ENCODE peak calls at places on chromosomes 6 and 20, in ten cellular contexts. B is Panc1, Y is adrenal gland, F is lower lobe of right lung, L is AG09309, W is psoas muscle, Q is cardiac muscle cell, N is spleen, J is PC-3, U is fibroblast of pulmonary artery. C is an unnamed sample.

GRCh38 chr6:155913816-155914215 is 458.2 kb upstream of the NOX3 start:
- DNase-seq in B (no peak), Y (no peak), F (no peak), L (no peak), W (no peak), Q (no peak), N (no peak), J (no peak), U (no peak), C (no peak)

GRCh38 chr6:150236544-150236943 is 93.7 kb downstream of the PPP1R14C start:
- DNase-seq in B (no peak), Y (no peak), F (peak), L (no peak), W (no peak), Q (no peak), N (no peak), J (no peak), U (no peak), C (no peak)

GRCh38 chr6:163797313-163797712 is 382.8 kb downstream of the QKI start:
- DNase-seq in B (no peak), Y (no peak), F (no peak), L (no peak), W (no peak), Q (no peak), N (no peak), J (no peak), U (no peak), C (peak)

GRCh38 chr6:167779123-167779992 is 47.4 kb upstream of the AFDN start:
- DNase-seq in B (no peak), Y (no peak), F (no peak), L (no peak), W (no peak), Q (no peak), N (peak), J (no peak), U (no peak), C (no peak)

GRCh38 chr20:53942121-53942816 is 128.1 kb downstream of the BCAS1 start:
- DNase-seq in B (no peak), Y (no peak), F (no peak), L (no peak), W (no peak), Q (peak), N (no peak), J (peak), U (no peak), C (no peak)

GRCh38 chr6:41471064-41471895 is 74.9 kb upstream of the FOXP4 start:
- DNase-seq in B (no peak), Y (no peak), F (no peak), L (no peak), W (no peak), Q (no peak), N (no peak), J (no peak), U (no peak), C (no peak)

GRCh38 chr6:11210386-11211138 is 21.9 kb downstream of the NEDD9 start:
- DNase-seq in B (no peak), Y (no peak), F (no peak), L (no peak), W (no peak), Q (no peak), N (no peak), J (no peak), U (no peak), C (no peak)

GRCh38 chr6:540490-540889 is 116.4 kb downstream of the HUS1B start:
- DNase-seq in B (no peak), Y (no peak), F (no peak), L (no peak), W (no peak), Q (no peak), N (no peak), J (no peak), U (no peak), C (no peak)

GRCh38 chr20:2133318-2134183 is 31.9 kb downstream of the STK35 start:
- DNase-seq in B (no peak), Y (peak), F (no peak), L (peak), W (peak), Q (peak), N (peak), J (peak), U (peak), C (peak)

GRCh38 chr20:29878281-29878741 is 1379.2 kb upstream of the DEFB115 start:
- DNase-seq in B (no peak), Y (peak), F (peak), L (no peak), W (no peak), Q (no peak), N (peak), J (peak), U (peak), C (no peak)

GRCh38 chr6:165850434-165851019 is 187.5 kb upstream of the PDE10A start:
- DNase-seq in B (peak), Y (peak), F (peak), L (no peak), W (peak), Q (peak), N (peak), J (peak), U (peak), C (no peak)

GRCh38 chr6:84771732-84772131 is 7.3 kb upstream of the TBX18 start:
- DNase-seq in B (no peak), Y (no peak), F (no peak), L (no peak), W (no peak), Q (no peak), N (no peak), J (no peak), U (peak), C (no peak)

GRCh38 chr6:166456360-166457156 is 73.8 kb upstream of the MPC1 start:
- DNase-seq in B (no peak), Y (no peak), F (no peak), L (no peak), W (no peak), Q (no peak), N (no peak), J (peak), U (peak), C (no peak)

GRCh38 chr20:2331901-2332565 is 36.2 kb downstream of the TGM3 start:
- DNase-seq in B (no peak), Y (no peak), F (no peak), L (no peak), W (no peak), Q (no peak), N (no peak), J (no peak), U (no peak), C (no peak)

GRCh38 chr6:54579011-54579410 is 267.6 kb upstream of the FAM83B start:
- DNase-seq in B (no peak), Y (no peak), F (no peak), L (peak), W (no peak), Q (no peak), N (no peak), J (no peak), U (no peak), C (no peak)

GRCh38 chr6:47047479-47048411 is 5.6 kb upstream of the ADGRF1 start:
- DNase-seq in B (peak), Y (peak), F (no peak), L (peak), W (no peak), Q (peak), N (no peak), J (peak), U (peak), C (peak)

GRCh38 chr20:37796121-37796520 is 102.3 kb downstream of the CTNNBL1 start:
- DNase-seq in B (no peak), Y (no peak), F (no peak), L (no peak), W (no peak), Q (peak), N (no peak), J (no peak), U (peak), C (no peak)

GRCh38 chr6:158754738-158755137 is 64.4 kb downstream of the EZR start:
- DNase-seq in B (no peak), Y (no peak), F (no peak), L (no peak), W (no peak), Q (no peak), N (no peak), J (no peak), U (no peak), C (no peak)

GRCh38 chr20:17679786-17680127 is 2.3 kb downstream of the RRBP1 start:
- DNase-seq in B (no peak), Y (peak), F (no peak), L (no peak), W (no peak), Q (peak), N (no peak), J (no peak), U (no peak), C (no peak)

GRCh38 chr6:22142931-22143330 is 153.9 kb downstream of the PRL start:
- DNase-seq in B (no peak), Y (no peak), F (no peak), L (no peak), W (no peak), Q (no peak), N (no peak), J (no peak), U (no peak), C (no peak)

GRCh38 chr20:46512943-46513844 is at the start of gene ZNF334:
- DNase-seq in B (no peak), Y (peak), F (peak), L (no peak), W (peak), Q (peak), N (peak), J (peak), U (peak), C (no peak)

GRCh38 chr6:144262470-144263369 is 22.4 kb upstream of the UTRN start:
- DNase-seq in B (no peak), Y (no peak), F (no peak), L (no peak), W (no peak), Q (no peak), N (no peak), J (peak), U (no peak), C (no peak)

GRCh38 chr6:15400572-15401004 is 154.7 kb downstream of the JARID2 start:
- DNase-seq in B (no peak), Y (peak), F (peak), L (no peak), W (peak), Q (peak), N (peak), J (peak), U (peak), C (no peak)

GRCh38 chr20:61657719-61658377 is 405.8 kb downstream of the CDH4 start:
- DNase-seq in B (no peak), Y (no peak), F (no peak), L (no peak), W (no peak), Q (no peak), N (peak), J (no peak), U (no peak), C (no peak)

GRCh38 chr20:10306440-10307358 is 88.1 kb downstream of the SNAP25 start:
- DNase-seq in B (no peak), Y (no peak), F (no peak), L (peak), W (no peak), Q (no peak), N (no peak), J (peak), U (peak), C (peak)

GRCh38 chr20:56363491-56363890 is 4.7 kb downstream of the FAM210B start:
- DNase-seq in B (no peak), Y (no peak), F (no peak), L (no peak), W (no peak), Q (no peak), N (no peak), J (no peak), U (no peak), C (no peak)

GRCh38 chr6:167588181-167588919 is 238.4 kb upstream of the AFDN start:
- DNase-seq in B (no peak), Y (no peak), F (no peak), L (no peak), W (no peak), Q (no peak), N (no peak), J (no peak), U (peak), C (no peak)

GRCh38 chr6:44503471-44503870 is 116.0 kb downstream of the CDC5L start:
- DNase-seq in B (no peak), Y (no peak), F (no peak), L (no peak), W (no peak), Q (no peak), N (no peak), J (no peak), U (no peak), C (no peak)

GRCh38 chr20:49513009-49513408 is 30.5 kb upstream of the KCNB1 start:
- DNase-seq in B (no peak), Y (no peak), F (no peak), L (no peak), W (no peak), Q (no peak), N (no peak), J (no peak), U (no peak), C (no peak)

GRCh38 chr6:154343473-154344308 is 12.9 kb downstream of the IPCEF1 start:
- DNase-seq in B (no peak), Y (no peak), F (peak), L (no peak), W (no peak), Q (peak), N (no peak), J (peak), U (peak), C (no peak)

GRCh38 chr6:116514103-116514502 is 2.7 kb downstream of the CALHM5 start:
- DNase-seq in B (no peak), Y (no peak), F (no peak), L (no peak), W (no peak), Q (no peak), N (no peak), J (no peak), U (no peak), C (no peak)

GRCh38 chr6:116513224-116513875 is 1.9 kb downstream of the CALHM5 start:
- DNase-seq in B (no peak), Y (no peak), F (no peak), L (no peak), W (no peak), Q (no peak), N (no peak), J (peak), U (no peak), C (no peak)

GRCh38 chr6:116512155-116512559 is 718 bp downstream of the CALHM5 start:
- DNase-seq in B (no peak), Y (no peak), F (no peak), L (no peak), W (no peak), Q (no peak), N (no peak), J (no peak), U (peak), C (no peak)

GRCh38 chr6:116511424-116512131 is at the start of gene CALHM5:
- DNase-seq in B (peak), Y (no peak), F (no peak), L (peak), W (peak), Q (peak), N (no peak), J (peak), U (peak), C (peak)

DNA sequence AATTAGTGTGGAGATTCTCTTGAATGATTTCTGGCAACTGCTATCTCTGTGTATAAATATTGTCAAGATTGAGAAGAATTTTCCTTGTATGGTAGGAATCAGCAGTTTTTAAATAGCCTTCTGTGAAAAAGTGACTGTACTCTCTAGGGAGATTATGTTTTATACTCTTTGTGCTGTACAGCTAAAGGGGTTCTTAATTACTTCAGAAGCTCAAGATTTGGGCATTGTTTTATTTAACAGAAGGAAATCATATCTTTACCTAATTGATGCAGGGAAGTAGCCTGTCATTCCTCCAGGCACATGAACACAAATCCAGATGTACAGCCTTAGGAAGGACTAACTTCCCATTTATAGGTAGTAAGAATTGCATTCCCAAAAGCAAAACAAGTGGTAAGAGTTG is 1.3 kb downstream of the CALHM5 start:
- DNase-seq in B (no peak), Y (no peak), F (no peak), L (no peak), W (no peak), Q (no peak), N (no peak), J (no peak), U (no peak), C (no peak)
- H3K4me3 ChIP-seq in B (no peak), Y (no peak), F (peak), L (peak), W (peak), Q (no peak), N (no peak), J (no peak), U (peak), C (peak)

GRCh38 chr6:136809461-136809860 is 12.9 kb upstream of the PEX7 start:
- DNase-seq in B (no peak), Y (no peak), F (no peak), L (no peak), W (no peak), Q (no peak), N (no peak), J (no peak), U (no peak), C (no peak)

GRCh38 chr6:136801581-136801980 is 9.3 kb upstream of the MAP3K5 start:
- DNase-seq in B (no peak), Y (no peak), F (no peak), L (no peak), W (no peak), Q (no peak), N (no peak), J (no peak), U (no peak), C (no peak)

GRCh38 chr6:136797977-136798376 is 5.7 kb upstream of the MAP3K5 start:
- DNase-seq in B (no peak), Y (no peak), F (no peak), L (no peak), W (no peak), Q (no peak), N (no peak), J (no peak), U (no peak), C (no peak)

GRCh38 chr6:136803589-136803988 is 11.3 kb upstream of the MAP3K5 start:
- DNase-seq in B (no peak), Y (no peak), F (no peak), L (no peak), W (no peak), Q (no peak), N (no peak), J (no peak), U (no peak), C (no peak)
- H3K4me3 ChIP-seq in B (no peak), Y (no peak), F (no peak), L (no peak), W (no peak), Q (no peak), N (no peak), J (no peak), U (no peak), C (no peak)

GRCh38 chr6:43123691-43124314 is 47.3 kb upstream of the SRF start:
- DNase-seq in B (no peak), Y (no peak), F (no peak), L (no peak), W (no peak), Q (no peak), N (peak), J (no peak), U (no peak), C (no peak)

GRCh38 chr6:43122146-43122545 is 46.0 kb downstream of the PTK7 start:
- DNase-seq in B (no peak), Y (no peak), F (no peak), L (no peak), W (no peak), Q (no peak), N (peak), J (no peak), U (no peak), C (no peak)

GRCh38 chr6:43120101-43120730 is 44.1 kb downstream of the PTK7 start:
- DNase-seq in B (no peak), Y (no peak), F (no peak), L (no peak), W (no peak), Q (no peak), N (peak), J (no peak), U (no peak), C (no peak)

GRCh38 chr6:43119456-43119855 is 43.3 kb downstream of the PTK7 start:
- DNase-seq in B (no peak), Y (no peak), F (no peak), L (no peak), W (no peak), Q (no peak), N (peak), J (no peak), U (no peak), C (no peak)

DNA sequence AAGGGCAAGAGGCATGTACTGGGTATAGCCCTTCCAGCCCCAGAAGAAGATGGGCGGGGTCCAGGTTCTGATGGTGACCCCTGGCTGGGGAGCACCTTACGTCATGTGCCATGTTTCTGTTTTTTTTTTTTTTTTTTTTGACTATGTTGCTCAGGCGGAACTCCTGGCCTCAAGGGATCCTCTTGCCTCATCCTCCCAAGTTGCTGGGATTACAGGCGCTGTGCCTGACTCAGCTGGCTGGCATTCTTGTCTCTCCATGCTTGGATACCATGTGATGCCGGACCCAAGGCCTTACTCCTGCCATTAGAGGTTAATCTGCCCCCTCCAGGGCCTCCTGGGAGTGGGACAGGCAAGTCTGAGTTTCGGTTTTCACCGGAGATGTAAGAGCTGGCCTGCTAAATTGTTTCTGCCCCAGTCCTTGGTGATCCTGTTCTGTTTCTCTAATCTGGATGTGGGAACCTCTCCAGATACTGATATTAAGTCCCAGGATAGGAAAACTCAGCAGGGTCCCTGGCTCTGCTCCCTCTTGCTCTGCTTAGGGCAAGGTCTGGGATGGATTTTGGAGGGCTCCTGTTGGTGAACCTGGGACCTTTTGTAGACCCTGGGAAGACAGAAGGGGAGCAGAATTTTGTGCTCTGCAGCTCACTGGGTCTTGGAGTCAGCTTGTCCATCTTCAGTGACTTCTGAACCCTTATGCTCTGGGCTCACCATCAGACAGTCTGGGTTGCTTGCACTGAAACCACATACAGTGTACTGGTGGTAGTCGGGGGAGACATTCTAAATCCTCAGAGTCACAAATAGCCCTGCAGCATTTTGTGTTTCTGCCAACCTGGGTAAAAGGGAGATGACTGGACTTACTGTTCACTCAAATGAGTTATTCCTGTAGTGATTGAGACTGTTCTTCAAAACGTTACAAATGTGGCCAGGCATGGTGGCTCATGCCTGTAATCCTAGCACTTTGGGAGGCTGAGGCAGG is 45.1 kb downstream of the PTK7 start:
- DNase-seq in B (no peak), Y (peak), F (no peak), L (peak), W (peak), Q (no peak), N (peak), J (peak), U (peak), C (peak)
- H3K4me3 ChIP-seq in B (no peak), Y (no peak), F (no peak), L (no peak), W (no peak), Q (no peak), N (no peak), J (no peak), U (no peak), C (peak)

DNA sequence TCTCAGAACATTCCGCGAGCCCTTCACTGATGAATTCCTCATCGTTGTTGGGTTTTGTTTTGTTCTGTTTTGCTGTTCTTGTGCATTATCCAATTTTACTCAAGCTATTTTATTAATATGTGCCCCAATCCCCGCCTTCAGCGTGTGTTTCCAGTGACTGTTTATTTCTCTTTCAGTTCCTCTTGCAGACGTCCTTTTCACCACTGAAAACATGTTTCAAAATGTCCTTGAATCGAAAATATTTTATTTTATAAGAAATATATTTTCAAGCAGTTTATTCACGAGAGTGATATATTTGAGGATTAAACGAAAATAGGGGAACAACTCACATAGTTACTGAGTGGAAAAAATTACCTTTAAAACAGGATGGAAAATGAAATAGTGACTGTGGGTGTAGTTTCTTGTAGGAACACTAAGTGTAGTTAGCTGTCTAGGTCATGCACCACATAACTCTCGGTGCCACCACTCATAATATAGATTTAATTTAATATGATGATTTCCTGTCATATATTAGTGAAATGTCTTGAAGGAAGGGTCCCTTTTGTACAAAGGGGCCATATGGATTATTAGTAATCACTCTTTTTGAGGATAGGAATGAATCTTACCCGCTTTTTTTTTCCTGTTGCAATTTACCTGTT is 45.3 kb upstream of the HDDC2 start:
- DNase-seq in B (no peak), Y (no peak), F (no peak), L (no peak), W (no peak), Q (no peak), N (no peak), J (no peak), U (no peak), C (no peak)
- H3K4me3 ChIP-seq in B (no peak), Y (no peak), F (no peak), L (no peak), W (peak), Q (no peak), N (no peak), J (no peak), U (no peak), C (no peak)

GRCh38 chr6:157019115-157019628 is 242.0 kb downstream of the ARID1B start:
- DNase-seq in B (no peak), Y (no peak), F (no peak), L (no peak), W (no peak), Q (no peak), N (no peak), J (peak), U (no peak), C (no peak)
- H3K4me3 ChIP-seq in B (no peak), Y (no peak), F (no peak), L (no peak), W (no peak), Q (no peak), N (no peak), J (no peak), U (no peak), C (no peak)

C was measured in skeletal muscle cell.